ENCODE peak calls at places on chromosomes 13 and 19, in ten cellular contexts. V, R, H, J, T, N, O, U, X and M are unnamed samples.

GRCh38 chr13:51727634-51728274 is 76.2 kb downstream of the DHRS12 start:
- DNase-seq in N (peak; percentile 45), U (no peak), X (no peak), H (no peak), O (no peak), T (no peak), V (no peak), J (no peak), R (no peak), M (no peak)

GRCh38 chr13:77002590-77003190 is 10.8 kb downstream of the CLN5 start:
- DNase-seq in X (peak; percentile 45), N (no peak), R (peak; percentile 57), T (no peak), J (no peak), H (peak; percentile 59), O (no peak), V (peak; percentile 53), U (no peak), M (peak; percentile 33)

GRCh38 chr19:55082023-55082851 is 6.6 kb downstream of the EPS8L1 start:
- DNase-seq in H (peak; percentile 43), X (peak; percentile 80), V (peak; percentile 37), U (no peak), T (no peak), N (no peak), R (peak; percentile 57), O (no peak), J (no peak), M (peak; percentile 11)

GRCh38 chr13:109998808-109999528 is 212.6 kb upstream of the IRS2 start:
- DNase-seq in V (peak; percentile 97), U (no peak), J (no peak), T (no peak), N (no peak), X (peak; percentile 16), O (no peak), H (peak; percentile 99), R (peak; percentile 51), M (peak; percentile 74)

GRCh38 chr13:33642374-33643065 is 175.4 kb upstream of the RFC3 start:
- DNase-seq in R (peak; percentile 71), H (peak; percentile 45), X (peak; percentile 16), J (peak; percentile 62), N (no peak), V (peak; percentile 32), U (no peak), O (no peak), T (no peak), M (peak; percentile 98)

GRCh38 chr19:8337728-8338127 is 5.3 kb downstream of the KANK3 start:
- DNase-seq in N (no peak), T (no peak), U (no peak), J (no peak), O (no peak), H (no peak), X (no peak), V (no peak), R (no peak), M (no peak)

GRCh38 chr13:113047587-113047986 is 58.0 kb upstream of the F7 start:
- DNase-seq in N (no peak), O (no peak), R (no peak), J (no peak), T (no peak), V (no peak), U (peak; percentile 48), H (no peak), X (no peak), M (no peak)

GRCh38 chr19:19597809-19598306 is 20.6 kb downstream of the PBX4 start:
- DNase-seq in X (no peak), O (peak; percentile 62), N (no peak), V (no peak), H (no peak), T (no peak), U (no peak), R (no peak), J (no peak), M (no peak)

GRCh38 chr13:114282143-114282685 is 813 bp downstream of the UPF3A start:
- DNase-seq in O (no peak), V (peak; percentile 54), R (peak; percentile 81), H (peak; percentile 80), T (no peak), U (peak; percentile 84), J (no peak), N (peak; percentile 17), X (peak; percentile 39), M (peak; percentile 11)

GRCh38 chr13:27182844-27183497 is 11.4 kb upstream of the USP12 start:
- DNase-seq in X (no peak), O (no peak), N (no peak), R (peak; percentile 67), T (peak; percentile 20), U (peak; percentile 79), H (peak; percentile 97), J (peak; percentile 79), V (peak; percentile 94), M (peak; percentile 79)

GRCh38 chr19:50975766-50976165 is 6.4 kb upstream of the KLK6 start:
- DNase-seq in N (no peak), R (no peak), U (no peak), X (no peak), V (peak; percentile 98), T (no peak), H (no peak), O (no peak), J (peak; percentile 79), M (no peak)

GRCh38 chr19:43774103-43774939 is 6.5 kb downstream of the KCNN4 start:
- DNase-seq in T (no peak), U (no peak), N (peak; percentile 40), O (no peak), R (peak; percentile 74), V (no peak), J (peak; percentile 34), X (no peak), H (peak; percentile 80), M (peak; percentile 40)

GRCh38 chr19:44846455-44847143 is 502 bp downstream of the NECTIN2 start:
- DNase-seq in H (peak; percentile 46), N (no peak), O (no peak), T (no peak), U (peak; percentile 80), X (no peak), J (no peak), R (peak; percentile 36), V (no peak), M (no peak)

GRCh38 chr13:110506396-110506795 is 55.1 kb downstream of the RAB20 start:
- DNase-seq in H (no peak), N (no peak), U (peak; percentile 78), R (no peak), J (no peak), O (no peak), T (no peak), V (no peak), X (no peak), M (no peak)

GRCh38 chr19:35021596-35021995 is 8.7 kb upstream of the SCN1B start:
- DNase-seq in O (no peak), X (no peak), H (no peak), N (no peak), J (no peak), T (no peak), U (no peak), R (no peak), V (no peak), M (no peak)

GRCh38 chr13:98171806-98172569 is 5.1 kb downstream of the RNF113B start:
- DNase-seq in U (peak; percentile 79), O (no peak), X (peak; percentile 32), V (no peak), T (no peak), R (peak; percentile 59), N (no peak), J (peak; percentile 37), H (peak; percentile 53), M (peak; percentile 34)

GRCh38 chr13:96238241-96238640 is 148.3 kb downstream of the HS6ST3 start:
- DNase-seq in N (no peak), J (no peak), R (no peak), H (no peak), T (no peak), O (no peak), U (no peak), X (no peak), V (no peak), M (no peak)

GRCh38 chr13:78680611-78681010 is 21.7 kb upstream of the OBI1 start:
- DNase-seq in O (no peak), X (no peak), N (no peak), H (no peak), V (peak; percentile 7), U (no peak), R (no peak), J (no peak), T (no peak), M (no peak)

GRCh38 chr19:42412223-42412622 is 15.0 kb downstream of the LIPE start:
- DNase-seq in H (peak; percentile 33), T (no peak), R (no peak), U (no peak), J (no peak), O (no peak), N (peak; percentile 89), V (no peak), X (no peak), M (peak; percentile 31)

GRCh38 chr19:38255759-38256052 is 468 bp downstream of the PPP1R14A start:
- DNase-seq in V (no peak), H (no peak), J (no peak), X (no peak), O (no peak), U (no peak), N (peak; percentile 54), T (no peak), R (no peak), M (no peak)

GRCh38 chr13:24040835-24041234 is 119.7 kb upstream of the SPATA13 start:
- DNase-seq in T (no peak), U (no peak), V (no peak), O (no peak), R (no peak), H (no peak), J (no peak), X (no peak), N (peak; percentile 64), M (no peak)

GRCh38 chr19:46426035-46426505 is 2.7 kb downstream of the PNMA8C start:
- DNase-seq in X (peak; percentile 58), U (peak; percentile 58), T (no peak), R (no peak), N (no peak), J (peak; percentile 57), O (no peak), H (peak; percentile 35), V (no peak), M (no peak)

GRCh38 chr19:11130824-11131455 is 24.6 kb downstream of the SPC24 start:
- DNase-seq in V (peak; percentile 87), U (peak; percentile 90), R (peak; percentile 87), T (no peak), N (peak; percentile 31), J (peak; percentile 84), X (peak; percentile 77), O (peak; percentile 56), H (peak; percentile 81), M (peak; percentile 53)

GRCh38 chr19:16473875-16474397 is 2.2 kb upstream of the EPS15L1 start:
- DNase-seq in U (no peak), V (no peak), H (no peak), N (no peak), T (no peak), J (no peak), X (peak; percentile 45), R (no peak), O (no peak), M (no peak)

GRCh38 chr13:91174886-91175501 is 172.5 kb upstream of the MIR17HG start:
- DNase-seq in J (no peak), X (no peak), O (no peak), H (no peak), V (no peak), U (peak; percentile 68), R (no peak), T (no peak), N (no peak), M (no peak)

GRCh38 chr13:25375727-25376358 is 4.1 kb downstream of the ATP8A2 start:
- DNase-seq in T (no peak), J (peak; percentile 18), N (peak; percentile 14), O (no peak), R (peak; percentile 71), X (peak; percentile 76), V (peak; percentile 63), U (no peak), H (peak; percentile 56), M (peak; percentile 21)

GRCh38 chr13:110250258-110250891 is 56.6 kb downstream of the COL4A1 start:
- DNase-seq in U (peak; percentile 90), J (no peak), R (peak; percentile 41), V (peak; percentile 11), O (no peak), X (no peak), T (no peak), H (peak; percentile 87), N (no peak), M (peak; percentile 75)

GRCh38 chr19:789473-790052 is 7.7 kb upstream of the PTBP1 start:
- DNase-seq in J (no peak), U (peak; percentile 80), O (no peak), T (no peak), H (no peak), R (no peak), V (no peak), X (no peak), N (no peak), M (no peak)